ENCODE peak calls at places on chromosomes 13 and 19, in seven cellular contexts. D is HFFc6, B is AG09319, S is progenitor cell of endocrine pancreas, C is GM10248, M is HepG2, V is fibroblast of pulmonary artery. J is an unnamed sample.

GRCh38 chr13:112443191-112444000 is 67.2 kb downstream of the SPACA7 start:
- DNase-seq in C (no peak), M (no peak), D (no peak), V (no peak), B (no peak), S (no peak), J (no peak)

GRCh38 chr13:31538067-31539042 is 201.0 kb upstream of the RXFP2 start:
- DNase-seq in V (peak; percentile 69), M (peak; percentile 16), C (no peak), B (no peak), D (peak; percentile 19), S (no peak), J (peak; percentile 74)

GRCh38 chr19:2148482-2149135 is 2.8 kb downstream of the AP3D1 start:
- DNase-seq in D (no peak), V (no peak), M (no peak), C (no peak), S (no peak), B (no peak), J (no peak)

GRCh38 chr13:93004919-93005318 is 221.7 kb upstream of the GPC6 start:
- DNase-seq in D (no peak), M (peak; percentile 25), S (no peak), B (no peak), C (no peak), V (peak; percentile 26), J (no peak)

GRCh38 chr13:35485451-35485850 is 9.0 kb upstream of the MAB21L1 start:
- DNase-seq in S (no peak), B (no peak), V (no peak), D (no peak), M (no peak), C (no peak), J (no peak)

GRCh38 chr13:51235756-51236564 is 13.8 kb downstream of the FAM124A start:
- DNase-seq in V (no peak), B (no peak), D (no peak), M (no peak), S (no peak), C (no peak), J (peak; percentile 29)

GRCh38 chr13:36555151-36555986 is 118.5 kb upstream of the SERTM1 start:
- DNase-seq in C (no peak), M (no peak), B (no peak), D (no peak), V (no peak), S (no peak), J (no peak)

GRCh38 chr19:18541258-18541991 is 1.9 kb downstream of the FKBP8 start:
- DNase-seq in B (no peak), S (no peak), C (no peak), M (no peak), V (no peak), D (peak; percentile 75), J (no peak)

GRCh38 chr19:18590273-18591272 is 2.0 kb downstream of the REX1BD start:
- DNase-seq in D (no peak), V (peak; percentile 61), B (no peak), S (peak; percentile 56), C (no peak), M (peak; percentile 76), J (peak; percentile 92)

GRCh38 chr13:37118002-37118401 is 12.5 kb upstream of the CSNK1A1L start:
- DNase-seq in S (no peak), M (no peak), V (no peak), B (no peak), D (no peak), C (no peak), J (no peak)

DNA sequence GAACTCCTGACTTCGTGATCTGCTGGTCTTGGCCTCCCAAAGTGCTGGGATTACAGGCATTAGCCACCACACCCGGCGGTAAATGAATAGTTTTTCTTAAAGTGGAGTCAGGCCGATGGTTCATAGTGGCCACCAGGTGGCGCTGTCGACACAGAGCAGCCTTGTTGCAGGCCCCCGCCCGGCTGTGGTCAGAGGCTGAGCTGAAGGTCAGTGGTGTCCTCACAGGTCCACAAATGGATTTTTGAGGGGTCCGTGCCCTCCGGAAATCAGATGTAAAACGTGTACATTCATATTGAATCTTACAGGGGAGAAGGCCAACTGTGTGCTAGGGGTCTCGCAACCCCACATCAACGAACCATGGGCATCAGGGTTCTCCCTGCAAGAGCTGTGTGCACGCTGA is 13.4 kb upstream of the WDR18 start:
- DNase-seq in B (no peak), M (no peak), C (no peak), D (no peak), S (no peak), V (no peak), J (peak; percentile 18)
- TF ChIP-seq CTCF in B (peak; percentile 53), M (peak; percentile 79), C (peak; percentile 50), D (peak; percentile 94), S (peak; percentile 67), V (peak; percentile 53), J (peak; percentile 56)

DNA sequence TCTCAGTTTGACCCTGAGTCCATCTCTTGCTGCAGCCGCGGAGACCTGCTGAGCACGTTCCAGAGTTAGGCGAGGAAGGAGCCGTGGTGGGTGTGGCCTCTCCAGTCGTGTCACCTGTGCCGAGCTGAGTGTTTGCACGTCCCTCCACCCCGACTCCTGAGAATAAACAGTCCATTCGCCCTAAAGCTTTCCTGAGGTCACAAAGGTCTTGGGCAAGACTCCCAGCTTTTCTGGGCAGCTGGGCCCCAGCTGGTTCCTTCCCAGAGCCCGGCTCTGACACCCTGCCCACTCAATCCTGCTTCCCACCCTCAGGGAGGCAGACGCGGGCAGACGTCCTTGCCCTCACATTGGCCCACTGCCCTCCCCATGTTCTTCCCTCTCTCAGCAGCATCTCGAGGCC is 142.2 kb downstream of the KCTD15 start:
- DNase-seq in C (no peak), V (no peak), B (no peak), S (no peak), M (no peak), D (no peak), J (no peak)
- TF ChIP-seq CTCF in C (no peak), V (no peak), B (no peak), S (no peak), M (no peak), D (no peak), J (no peak)

GRCh38 chr19:29842471-29843179 is 30.8 kb downstream of the CCNE1 start:
- DNase-seq in B (no peak), V (no peak), S (no peak), M (no peak), C (no peak), D (no peak), J (no peak)

GRCh38 chr19:29845576-29846176 is 33.9 kb downstream of the CCNE1 start:
- DNase-seq in M (no peak), D (peak; percentile 14), V (peak; percentile 14), B (no peak), C (no peak), S (no peak), J (peak; percentile 29)

GRCh38 chr19:29843180-29844051 is 31.6 kb downstream of the CCNE1 start:
- DNase-seq in C (no peak), M (no peak), D (no peak), V (peak; percentile 33), B (no peak), S (no peak), J (peak; percentile 63)

GRCh38 chr19:29841559-29842367 is 30.0 kb downstream of the CCNE1 start:
- DNase-seq in S (no peak), C (no peak), D (peak; percentile 74), V (peak; percentile 43), B (no peak), M (peak; percentile 91), J (peak; percentile 43)

DNA sequence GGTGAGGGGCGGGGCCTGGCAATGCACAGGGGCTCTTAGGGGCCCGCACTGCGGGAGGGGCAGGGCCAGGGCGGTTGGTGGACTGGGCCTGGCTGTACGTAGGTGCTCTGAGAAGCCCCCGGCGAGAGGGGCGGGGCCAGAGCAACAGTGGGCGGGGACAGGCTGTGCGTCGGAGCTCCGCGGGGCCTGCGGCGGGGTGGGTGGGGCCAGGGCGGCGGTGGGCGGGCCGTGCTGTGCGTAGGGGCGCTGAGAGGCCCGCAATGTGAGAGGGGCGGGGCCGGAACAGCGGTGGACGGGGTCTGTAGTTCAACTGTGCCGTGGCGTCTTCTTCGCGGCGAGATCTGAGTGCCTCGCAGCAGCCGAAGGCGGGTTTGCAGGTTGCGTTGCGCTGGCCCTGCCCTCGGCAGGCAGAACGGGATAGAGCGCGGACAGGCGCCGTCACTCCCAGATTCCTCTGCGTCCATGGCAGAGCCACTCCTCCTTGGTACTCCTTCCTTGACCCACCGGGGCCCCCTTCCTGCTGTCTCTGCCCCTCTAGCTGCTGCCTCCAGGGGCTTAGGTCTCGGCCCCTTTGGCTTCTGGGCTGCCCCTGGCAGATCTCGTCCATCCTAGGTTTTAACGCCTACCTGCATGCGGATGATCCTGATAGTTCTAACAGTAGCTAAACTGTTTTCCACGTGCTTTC is 33.2 kb downstream of the CCNE1 start:
- DNase-seq in B (peak; percentile 67), M (peak; percentile 89), C (peak; percentile 95), D (peak; percentile 81), S (peak; percentile 94), V (peak; percentile 94), J (peak; percentile 98)
- TF ChIP-seq CTCF in B (no peak), M (peak; percentile 13), C (peak; percentile 1), D (no peak), S (no peak), V (no peak), J (no peak)

GRCh38 chr19:48619692-48620565 is 623 bp downstream of the SPHK2 start:
- DNase-seq in S (no peak), D (peak; percentile 53), M (no peak), C (no peak), B (no peak), V (no peak), J (no peak)
- TF ChIP-seq CTCF in S (no peak), D (peak; percentile 48), M (no peak), C (no peak), B (no peak), V (no peak), J (no peak)

J was measured in cardiac muscle cell.